ENCODE peak calls at places on chromosomes 13 and 19, in four cellular contexts. One of them, this sample, is unnamed.

GRCh38 chr19:57887195-57887941 is 1.5 kb downstream of the ZNF814 start:
- DNase-seq in fibroblast of lung: peak; percentile 55
- DNase-seq in uterus: no peak
- DNase-seq in ovary: no peak
- DNase-seq in this sample: no peak

GRCh38 chr19:42284066-42284501 is 15.0 kb downstream of the CIC start:
- DNase-seq in uterus: peak; percentile 77
- DNase-seq in fibroblast of lung: peak; percentile 70
- DNase-seq in ovary: peak; percentile 86
- DNase-seq in this sample: peak; percentile 90

GRCh38 chr13:56515441-56515840 is 625.3 kb upstream of the PRR20A start:
- DNase-seq in uterus: no peak
- DNase-seq in ovary: no peak
- DNase-seq in fibroblast of lung: no peak
- DNase-seq in this sample: no peak

GRCh38 chr19:4831351-4832340 is at the start of gene TICAM1:
- DNase-seq in uterus: peak; percentile 62
- DNase-seq in fibroblast of lung: peak; percentile 60
- DNase-seq in ovary: peak; percentile 61
- DNase-seq in this sample: no peak

GRCh38 chr13:77619655-77620054 is 77.8 kb upstream of the SLAIN1 start:
- DNase-seq in ovary: no peak
- DNase-seq in uterus: no peak
- DNase-seq in fibroblast of lung: no peak
- DNase-seq in this sample: no peak

GRCh38 chr13:33260168-33261098 is 25.1 kb downstream of the STARD13 start:
- DNase-seq in uterus: no peak
- DNase-seq in ovary: no peak
- DNase-seq in fibroblast of lung: no peak
- DNase-seq in this sample: no peak

GRCh38 chr19:463483-464130 is 2.8 kb upstream of the SHC2 start:
- DNase-seq in uterus: no peak
- DNase-seq in ovary: no peak
- DNase-seq in fibroblast of lung: no peak
- DNase-seq in this sample: no peak

GRCh38 chr13:114263590-114263989 is 17.8 kb upstream of the UPF3A start:
- DNase-seq in fibroblast of lung: peak; percentile 54
- DNase-seq in ovary: no peak
- DNase-seq in uterus: no peak
- DNase-seq in this sample: no peak

GRCh38 chr19:757811-758668 is 7.1 kb downstream of the MISP start:
- DNase-seq in ovary: no peak
- DNase-seq in uterus: no peak
- DNase-seq in fibroblast of lung: no peak
- DNase-seq in this sample: no peak

GRCh38 chr13:67278230-67278629 is 48.1 kb upstream of the PCDH9 start:
- DNase-seq in fibroblast of lung: peak; percentile 98
- DNase-seq in uterus: no peak
- DNase-seq in ovary: no peak
- DNase-seq in this sample: no peak

GRCh38 chr19:38647966-38648788 is 728 bp downstream of the ACTN4 start:
- DNase-seq in ovary: no peak
- DNase-seq in uterus: no peak
- DNase-seq in fibroblast of lung: no peak
- DNase-seq in this sample: no peak

GRCh38 chr13:99909836-99910619 is 61.5 kb downstream of the ZIC5 start:
- DNase-seq in ovary: no peak
- DNase-seq in fibroblast of lung: no peak
- DNase-seq in uterus: no peak
- DNase-seq in this sample: no peak

GRCh38 chr13:25136872-25137623 is 35.0 kb downstream of the AMER2 start:
- DNase-seq in uterus: no peak
- DNase-seq in ovary: no peak
- DNase-seq in fibroblast of lung: no peak
- DNase-seq in this sample: no peak

GRCh38 chr13:102721800-102722231 is 27.0 kb upstream of the METTL21C start:
- DNase-seq in fibroblast of lung: peak; percentile 8
- DNase-seq in uterus: no peak
- DNase-seq in ovary: no peak
- DNase-seq in this sample: no peak

GRCh38 chr19:18379803-18380747 is 5.9 kb upstream of the GDF15 start:
- DNase-seq in ovary: peak; percentile 93
- DNase-seq in fibroblast of lung: peak; percentile 93
- DNase-seq in uterus: peak; percentile 99
- DNase-seq in this sample: no peak

GRCh38 chr13:99230991-99231390 is 27.2 kb downstream of the GPR18 start:
- DNase-seq in uterus: no peak
- DNase-seq in fibroblast of lung: no peak
- DNase-seq in ovary: no peak
- DNase-seq in this sample: no peak

GRCh38 chr19:39362682-39363657 is 20.7 kb downstream of the SAMD4B start:
- DNase-seq in uterus: no peak
- DNase-seq in fibroblast of lung: peak; percentile 79
- DNase-seq in ovary: peak; percentile 58
- DNase-seq in this sample: no peak

GRCh38 chr19:30719189-30719990 is 347.2 kb downstream of the ZNF536 start:
- DNase-seq in ovary: peak; percentile 75
- DNase-seq in fibroblast of lung: peak; percentile 22
- DNase-seq in uterus: peak; percentile 69
- DNase-seq in this sample: no peak

GRCh38 chr13:83085186-83085900 is 796.9 kb downstream of the SLITRK1 start:
- DNase-seq in ovary: no peak
- DNase-seq in fibroblast of lung: peak; percentile 25
- DNase-seq in uterus: no peak
- DNase-seq in this sample: no peak

GRCh38 chr19:40805258-40805868 is 6.4 kb downstream of the EGLN2 start:
- DNase-seq in uterus: no peak
- DNase-seq in ovary: peak; percentile 47
- DNase-seq in fibroblast of lung: no peak
- DNase-seq in this sample: no peak

GRCh38 chr13:74270018-74270417 is 135.8 kb upstream of the KLF12 start:
- DNase-seq in uterus: no peak
- DNase-seq in ovary: no peak
- DNase-seq in fibroblast of lung: no peak
- DNase-seq in this sample: no peak

GRCh38 chr13:67100723-67101122 is 129.4 kb downstream of the PCDH9 start:
- DNase-seq in uterus: no peak
- DNase-seq in ovary: no peak
- DNase-seq in fibroblast of lung: peak; percentile 79
- DNase-seq in this sample: no peak

GRCh38 chr19:2129486-2129885 is 21.9 kb downstream of the AP3D1 start:
- DNase-seq in uterus: no peak
- DNase-seq in ovary: no peak
- DNase-seq in fibroblast of lung: no peak
- DNase-seq in this sample: no peak
- H3K27ac ChIP-seq in uterus: no peak overlapping the region
- H3K27ac ChIP-seq in ovary: no peak overlapping the region
- H3K27ac ChIP-seq in fibroblast of lung: no peak overlapping the region
- H3K27ac ChIP-seq in this sample: no peak overlapping the region

DNA sequence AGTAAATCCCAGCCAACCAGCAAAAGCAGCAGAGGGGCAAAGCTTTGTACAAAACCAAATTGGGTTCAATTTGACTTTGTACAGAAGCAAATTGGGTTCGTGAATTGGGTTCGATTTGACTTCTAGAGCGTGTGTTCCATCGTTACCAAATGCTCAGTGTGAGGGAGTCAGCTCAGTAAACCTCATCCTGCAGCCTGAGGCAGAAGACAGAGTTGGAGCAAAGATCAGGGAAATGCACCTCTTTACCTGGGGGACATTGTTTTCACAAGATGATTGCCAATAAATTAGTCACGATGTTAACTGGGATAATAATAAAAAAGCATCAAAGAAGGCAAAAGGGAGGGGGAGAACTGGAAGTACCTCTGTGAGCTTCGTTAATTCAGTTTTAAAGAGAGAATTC is 1.5 kb downstream of the RAB20 start:
- DNase-seq in ovary: no peak
- DNase-seq in fibroblast of lung: no peak
- DNase-seq in uterus: no peak
- DNase-seq in this sample: no peak
- H3K27ac ChIP-seq in ovary: no peak overlapping the region
- H3K27ac ChIP-seq in fibroblast of lung: peak overlapping the region; percentile 19
- H3K27ac ChIP-seq in uterus: peak overlapping the region; percentile 88
- H3K27ac ChIP-seq in this sample: peak overlapping the region; percentile 97

DNA sequence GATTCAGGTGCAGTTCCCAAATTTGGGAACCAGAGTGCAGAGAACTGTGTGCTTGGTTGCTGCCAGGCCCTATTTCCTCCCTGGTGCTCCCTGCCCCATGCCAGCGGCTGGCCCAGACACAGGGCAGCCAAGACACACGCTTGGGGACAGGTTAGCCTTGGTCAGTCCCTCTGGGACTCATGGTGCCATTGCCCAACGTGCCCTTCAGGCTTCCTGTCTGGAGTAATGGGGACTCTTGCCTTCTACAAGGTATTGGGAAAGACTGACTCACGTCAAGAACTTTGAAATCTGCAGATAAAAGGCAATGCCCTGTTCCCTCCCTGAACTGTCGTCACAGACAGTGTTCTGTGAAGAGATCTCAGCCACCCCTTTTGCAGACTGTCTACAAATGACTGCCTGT is 58.8 kb downstream of the GSX1 start:
- DNase-seq in ovary: no peak
- DNase-seq in fibroblast of lung: no peak
- DNase-seq in uterus: no peak
- DNase-seq in this sample: no peak
- H3K27ac ChIP-seq in ovary: no peak overlapping the region
- H3K27ac ChIP-seq in fibroblast of lung: no peak overlapping the region
- H3K27ac ChIP-seq in uterus: no peak overlapping the region
- H3K27ac ChIP-seq in this sample: no peak overlapping the region

DNA sequence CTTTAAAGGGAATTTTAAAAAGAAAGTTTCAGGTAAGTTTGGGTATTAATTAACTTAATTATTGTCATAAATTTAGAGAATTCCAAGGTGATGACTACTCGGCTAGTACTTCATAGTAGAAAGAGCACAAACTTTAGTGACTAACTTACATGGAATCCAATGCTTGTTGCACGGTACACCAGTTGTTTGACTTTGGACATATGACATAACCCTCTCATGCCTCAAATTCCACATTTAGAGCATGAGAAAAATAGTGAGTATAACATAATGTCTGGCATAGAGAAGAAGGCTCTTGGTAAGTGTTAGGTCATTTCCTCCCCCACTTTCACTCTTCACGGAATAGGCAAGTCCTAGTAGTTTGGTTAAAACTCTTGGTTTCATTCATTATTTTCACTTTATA is 1249.4 kb upstream of the SLC10A2 start:
- DNase-seq in ovary: no peak
- DNase-seq in fibroblast of lung: peak; percentile 99
- DNase-seq in uterus: no peak
- DNase-seq in this sample: no peak
- H3K27ac ChIP-seq in ovary: no peak overlapping the region
- H3K27ac ChIP-seq in fibroblast of lung: no peak overlapping the region
- H3K27ac ChIP-seq in uterus: no peak overlapping the region
- H3K27ac ChIP-seq in this sample: no peak overlapping the region

GRCh38 chr13:40271511-40271910 is 394.9 kb downstream of the FOXO1 start:
- DNase-seq in fibroblast of lung: no peak
- DNase-seq in uterus: peak; percentile 43
- DNase-seq in ovary: no peak
- DNase-seq in this sample: peak; percentile 82
- H3K27ac ChIP-seq in fibroblast of lung: no peak overlapping the region
- H3K27ac ChIP-seq in uterus: peak overlapping the region; percentile 77
- H3K27ac ChIP-seq in ovary: no peak overlapping the region
- H3K27ac ChIP-seq in this sample: peak overlapping the region; percentile 73

This sample was measured in coronary artery.